ENCODE peak calls at places on chromosomes 11 and 22, in six cellular contexts. D is HFF-Myc; E is T-cell; T is fibroblast of mammary gland; A is effector CD8-positive, alpha-beta T cell; S is mesothelial cell of epicardium. B is an unnamed sample.

GRCh38 chr11:38460901-38461300 is 1862.9 kb upstream of the RAG2 start:
- DNase-seq in D (peak), E (no peak), T (peak), A (no peak), S (peak), B (peak)

GRCh38 chr22:21840236-21840823 is 27.1 kb downstream of the MAPK1 start:
- DNase-seq in D (no peak), E (no peak), T (no peak), A (no peak), S (no peak), B (no peak)

GRCh38 chr22:49372530-49373288 is 455.0 kb downstream of the BRD1 start:
- DNase-seq in D (no peak), E (no peak), T (no peak), A (no peak), S (no peak), B (peak)

GRCh38 chr11:83051760-83052671 is 19.7 kb downstream of the RAB30 start:
- DNase-seq in D (peak), E (no peak), T (peak), A (no peak), S (no peak), B (peak)

GRCh38 chr11:121936781-121937447 is 179.1 kb downstream of the BLID start:
- DNase-seq in D (no peak), E (no peak), T (peak), A (no peak), S (no peak), B (peak)

GRCh38 chr11:103395612-103396011 is 286.4 kb downstream of the DYNC2H1 start:
- DNase-seq in D (no peak), E (no peak), T (peak), A (no peak), S (no peak), B (peak)

GRCh38 chr11:57646221-57646620 is 3.5 kb downstream of the YPEL4 start:
- DNase-seq in D (no peak), E (no peak), T (no peak), A (no peak), S (no peak), B (no peak)

GRCh38 chr11:65719887-65720236 is 736 bp downstream of the RNASEH2C start:
- DNase-seq in D (no peak), E (no peak), T (peak), A (no peak), S (no peak), B (peak)

GRCh38 chr22:24156915-24157782 is 24.1 kb upstream of the SUSD2 start:
- DNase-seq in D (no peak), E (peak), T (peak), A (peak), S (peak), B (peak)

GRCh38 chr11:61954106-61955030 is 4.2 kb downstream of the BEST1 start:
- DNase-seq in D (no peak), E (no peak), T (peak), A (no peak), S (no peak), B (peak)

GRCh38 chr22:46684706-46685105 is 53.3 kb downstream of the CERK start:
- DNase-seq in D (no peak), E (no peak), T (no peak), A (no peak), S (no peak), B (no peak)

GRCh38 chr11:117822031-117822521 is 2.5 kb downstream of the FXYD2 start:
- DNase-seq in D (no peak), E (no peak), T (no peak), A (peak), S (no peak), B (peak)

GRCh38 chr11:2173150-2173693 is 1.6 kb upstream of the TH start:
- DNase-seq in D (no peak), E (no peak), T (no peak), A (no peak), S (no peak), B (no peak)

GRCh38 chr11:35485656-35486318 is 39.6 kb downstream of the PAMR1 start:
- DNase-seq in D (peak), E (peak), T (peak), A (peak), S (peak), B (peak)

GRCh38 chr11:97814325-97814959 is 1206.3 kb upstream of the CNTN5 start:
- DNase-seq in D (no peak), E (no peak), T (no peak), A (no peak), S (no peak), B (peak)

GRCh38 chr11:61488651-61489291 is 19.8 kb upstream of the LRRC10B start:
- DNase-seq in D (no peak), E (no peak), T (peak), A (no peak), S (no peak), B (peak)

GRCh38 chr11:2211113-2211971 is 39.7 kb upstream of the TH start:
- DNase-seq in D (no peak), E (no peak), T (no peak), A (no peak), S (peak), B (no peak)

GRCh38 chr11:66855574-66856495 is 1.0 kb upstream of the LRFN4 start:
- DNase-seq in D (peak), E (peak), T (peak), A (peak), S (peak), B (peak)

GRCh38 chr11:61477734-61478148 is 30.8 kb upstream of the LRRC10B start:
- DNase-seq in D (no peak), E (no peak), T (peak), A (peak), S (no peak), B (no peak)

GRCh38 chr11:44658451-44658850 is 68.3 kb upstream of the TSPAN18 start:
- DNase-seq in D (no peak), E (no peak), T (no peak), A (no peak), S (no peak), B (peak)